ENCODE peak calls at places on chromosomes 13 and 19, in five cellular contexts. One of them, this sample, is unnamed.
A peak's percentile ranks its signal among the peaks of the same experiment; 100 is the strongest.

GRCh38 chr13:46636451-46636850 is 83.5 kb downstream of the LRCH1 start:
- DNase-seq in H1: no peak
- DNase-seq in GM12878: no peak
- DNase-seq in K562: no peak
- DNase-seq in HepG2: no peak
- DNase-seq in this sample: no peak

GRCh38 chr13:53126803-53127202 is 98.2 kb downstream of the OLFM4 start:
- DNase-seq in H1: no peak
- DNase-seq in HepG2: no peak
- DNase-seq in K562: no peak
- DNase-seq in GM12878: no peak
- DNase-seq in this sample: no peak

GRCh38 chr13:109940637-109941036 is 154.3 kb upstream of the IRS2 start:
- DNase-seq in HepG2: no peak
- DNase-seq in H1: no peak
- DNase-seq in K562: no peak
- DNase-seq in GM12878: no peak
- DNase-seq in this sample: no peak

GRCh38 chr19:45924891-45925447 is 10.4 kb upstream of the NANOS2 start:
- DNase-seq in K562: no peak
- DNase-seq in HepG2: no peak
- DNase-seq in H1: no peak
- DNase-seq in GM12878: no peak
- DNase-seq in this sample: peak; percentile 39

GRCh38 chr19:41936416-41936850 is 8.2 kb upstream of the ERFL start:
- DNase-seq in K562: no peak
- DNase-seq in HepG2: no peak
- DNase-seq in GM12878: no peak
- DNase-seq in H1: no peak
- DNase-seq in this sample: no peak

GRCh38 chr13:35781044-35781443 is 304.6 kb upstream of the MAB21L1 start:
- DNase-seq in GM12878: no peak
- DNase-seq in HepG2: no peak
- DNase-seq in H1: no peak
- DNase-seq in K562: no peak
- DNase-seq in this sample: no peak

GRCh38 chr19:35351441-35352176 is 3.9 kb downstream of the FFAR1 start:
- DNase-seq in H1: peak; percentile 43
- DNase-seq in K562: peak; percentile 4
- DNase-seq in GM12878: no peak
- DNase-seq in HepG2: no peak
- DNase-seq in this sample: no peak

GRCh38 chr19:10226376-10227214 is 4.5 kb downstream of the S1PR2 start:
- DNase-seq in H1: no peak
- DNase-seq in GM12878: no peak
- DNase-seq in K562: no peak
- DNase-seq in HepG2: no peak
- DNase-seq in this sample: no peak

GRCh38 chr19:27746691-27747380 is 1466.1 kb downstream of the UQCRFS1 start:
- DNase-seq in HepG2: no peak
- DNase-seq in H1: peak; percentile 69
- DNase-seq in GM12878: no peak
- DNase-seq in K562: peak; percentile 6
- DNase-seq in this sample: no peak

GRCh38 chr19:17124025-17124424 is 48.4 kb downstream of the MYO9B start:
- DNase-seq in K562: no peak
- DNase-seq in HepG2: no peak
- DNase-seq in H1: no peak
- DNase-seq in GM12878: no peak
- DNase-seq in this sample: no peak
- H3K4me2 ChIP-seq in K562: no peak overlapping the region
- H3K4me2 ChIP-seq in HepG2: no peak overlapping the region
- H3K4me2 ChIP-seq in H1: no peak overlapping the region
- H3K4me2 ChIP-seq in GM12878: peak overlapping the region; percentile 86
- H3K4me2 ChIP-seq in this sample: no peak overlapping the region

GRCh38 chr19:54203151-54203611 is 2.5 kb downstream of the RPS9 start:
- DNase-seq in K562: no peak
- DNase-seq in GM12878: no peak
- DNase-seq in H1: no peak
- DNase-seq in HepG2: peak; percentile 82
- DNase-seq in this sample: no peak
- TF ChIP-seq CEBPB in K562: no peak
- TF ChIP-seq CEBPB in GM12878: no peak
- TF ChIP-seq CEBPB in H1: no peak
- TF ChIP-seq CEBPB in HepG2: no peak
- TF ChIP-seq CEBPB in this sample: no peak

GRCh38 chr19:56748443-56748842 is 76.9 kb upstream of the ZNF835 start:
- DNase-seq in H1: no peak
- DNase-seq in HepG2: peak; percentile 47
- DNase-seq in K562: no peak
- DNase-seq in GM12878: no peak
- DNase-seq in this sample: no peak
- TF ChIP-seq JUND in H1: no peak
- TF ChIP-seq JUND in HepG2: no peak
- TF ChIP-seq JUND in K562: no peak
- TF ChIP-seq JUND in GM12878: no peak
- TF ChIP-seq JUND in this sample: no peak

GRCh38 chr13:60583196-60583908 is 186.3 kb downstream of the TDRD3 start:
- DNase-seq in H1: no peak
- DNase-seq in GM12878: no peak
- DNase-seq in K562: no peak
- DNase-seq in HepG2: peak; percentile 13
- DNase-seq in this sample: no peak

GRCh38 chr13:60583911-60584753 is 187.1 kb downstream of the TDRD3 start:
- DNase-seq in HepG2: no peak
- DNase-seq in K562: peak; percentile 26
- DNase-seq in H1: peak; percentile 64
- DNase-seq in GM12878: no peak
- DNase-seq in this sample: no peak

GRCh38 chr13:60590775-60591174 is 193.8 kb downstream of the TDRD3 start:
- DNase-seq in K562: no peak
- DNase-seq in GM12878: no peak
- DNase-seq in H1: no peak
- DNase-seq in HepG2: no peak
- DNase-seq in this sample: no peak

GRCh38 chr13:60584976-60585375 is 188.0 kb downstream of the TDRD3 start:
- DNase-seq in HepG2: no peak
- DNase-seq in K562: no peak
- DNase-seq in GM12878: no peak
- DNase-seq in H1: peak; percentile 79
- DNase-seq in this sample: no peak
- H3K4me2 ChIP-seq in HepG2: no peak overlapping the region
- H3K4me2 ChIP-seq in K562: no peak overlapping the region
- H3K4me2 ChIP-seq in GM12878: no peak overlapping the region
- H3K4me2 ChIP-seq in H1: peak overlapping the region; percentile 45
- H3K4me2 ChIP-seq in this sample: no peak overlapping the region

GRCh38 chr19:1070931-1071791 is 4.2 kb downstream of the ARHGAP45 start:
- DNase-seq in H1: peak; percentile 91
- DNase-seq in HepG2: no peak
- DNase-seq in GM12878: no peak
- DNase-seq in K562: no peak
- DNase-seq in this sample: no peak

GRCh38 chr19:1067341-1068103 is 555 bp downstream of the ARHGAP45 start:
- DNase-seq in K562: peak; percentile 32
- DNase-seq in GM12878: no peak
- DNase-seq in H1: no peak
- DNase-seq in HepG2: no peak
- DNase-seq in this sample: no peak

GRCh38 chr19:1068111-1069001 is 1.4 kb downstream of the ARHGAP45 start:
- DNase-seq in H1: peak; percentile 42
- DNase-seq in HepG2: no peak
- DNase-seq in K562: no peak
- DNase-seq in GM12878: no peak
- DNase-seq in this sample: no peak

GRCh38 chr19:1070576-1070930 is 3.6 kb downstream of the ARHGAP45 start:
- DNase-seq in GM12878: no peak
- DNase-seq in HepG2: no peak
- DNase-seq in K562: no peak
- DNase-seq in H1: peak; percentile 81
- DNase-seq in this sample: no peak

DNA sequence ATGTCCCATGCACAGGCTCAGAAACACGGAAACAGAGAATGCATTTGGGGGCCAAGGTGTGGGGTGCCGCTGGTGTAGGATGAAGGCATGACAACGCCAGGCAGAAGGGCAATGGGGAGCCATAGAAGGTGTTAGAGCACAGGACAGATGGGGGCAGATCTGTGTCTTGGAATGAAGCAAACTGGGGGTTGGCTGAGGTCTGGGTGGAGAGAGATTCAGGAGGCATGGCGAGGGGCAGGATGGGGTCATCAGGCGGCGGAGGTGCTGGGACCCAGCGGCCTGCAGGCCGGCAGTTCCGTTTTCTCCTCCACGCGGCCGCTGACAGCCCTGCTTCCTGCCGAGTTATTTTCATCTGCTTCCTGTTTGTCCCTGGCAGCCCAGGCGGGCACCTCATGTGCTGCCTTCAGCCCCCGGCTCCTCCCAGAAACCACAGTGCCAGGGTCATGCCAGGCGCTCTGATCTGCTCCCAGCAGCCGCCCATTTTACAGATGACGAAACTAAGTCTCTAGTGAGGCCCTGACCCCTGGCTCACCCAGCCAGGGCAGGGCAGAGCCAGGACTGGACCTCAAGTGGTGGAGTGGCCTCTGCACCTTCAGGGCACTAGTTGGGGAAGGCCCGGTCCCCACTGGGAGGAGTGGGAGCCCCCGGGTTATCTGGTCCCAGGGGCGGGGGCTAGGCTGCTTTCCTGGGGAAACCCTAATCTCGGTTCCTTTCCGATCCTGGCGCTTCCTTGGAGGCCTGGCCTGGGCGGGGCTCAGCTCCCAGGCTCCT is 2.2 kb downstream of the ARHGAP45 start:
- DNase-seq in HepG2: no peak
- DNase-seq in H1: no peak
- DNase-seq in K562: no peak
- DNase-seq in GM12878: no peak
- DNase-seq in this sample: no peak
- TF ChIP-seq CEBPB in HepG2: no peak
- TF ChIP-seq CEBPB in H1: no peak
- TF ChIP-seq CEBPB in K562: no peak
- TF ChIP-seq CEBPB in GM12878: no peak
- TF ChIP-seq CEBPB in this sample: no peak

DNA sequence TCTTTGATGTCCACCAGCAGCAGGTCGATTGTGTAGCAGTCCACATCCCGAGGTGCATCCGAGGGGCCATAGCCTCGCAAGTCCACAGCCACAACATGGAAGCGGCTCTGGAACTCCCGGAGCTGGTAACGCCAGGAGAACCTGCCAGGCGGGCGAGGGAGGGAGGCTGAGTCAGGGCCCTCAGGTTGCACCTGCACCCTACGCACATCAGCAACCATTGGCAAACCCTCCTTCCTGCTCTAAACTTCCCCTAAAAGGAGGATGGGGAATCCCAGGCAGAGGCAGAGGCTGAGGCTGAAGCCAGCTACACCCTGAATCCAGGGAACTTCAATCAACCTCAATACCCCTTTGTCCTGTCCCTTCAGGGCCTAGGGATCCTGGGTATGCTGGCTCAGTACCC is 992 bp downstream of the EPHX3 start:
- DNase-seq in H1: no peak
- DNase-seq in K562: no peak
- DNase-seq in HepG2: no peak
- DNase-seq in GM12878: no peak
- DNase-seq in this sample: no peak
- TF ChIP-seq JUND in H1: no peak
- TF ChIP-seq JUND in K562: no peak
- TF ChIP-seq JUND in HepG2: no peak
- TF ChIP-seq JUND in GM12878: no peak
- TF ChIP-seq JUND in this sample: no peak

GRCh38 chr13:85655040-85655439 is 144.2 kb downstream of the SLITRK6 start:
- DNase-seq in H1: no peak
- DNase-seq in HepG2: no peak
- DNase-seq in GM12878: no peak
- DNase-seq in K562: no peak
- DNase-seq in this sample: no peak
- H3K4me2 ChIP-seq in H1: no peak overlapping the region
- H3K4me2 ChIP-seq in HepG2: no peak overlapping the region
- H3K4me2 ChIP-seq in GM12878: no peak overlapping the region
- H3K4me2 ChIP-seq in K562: no peak overlapping the region
- H3K4me2 ChIP-seq in this sample: no peak overlapping the region

DNA sequence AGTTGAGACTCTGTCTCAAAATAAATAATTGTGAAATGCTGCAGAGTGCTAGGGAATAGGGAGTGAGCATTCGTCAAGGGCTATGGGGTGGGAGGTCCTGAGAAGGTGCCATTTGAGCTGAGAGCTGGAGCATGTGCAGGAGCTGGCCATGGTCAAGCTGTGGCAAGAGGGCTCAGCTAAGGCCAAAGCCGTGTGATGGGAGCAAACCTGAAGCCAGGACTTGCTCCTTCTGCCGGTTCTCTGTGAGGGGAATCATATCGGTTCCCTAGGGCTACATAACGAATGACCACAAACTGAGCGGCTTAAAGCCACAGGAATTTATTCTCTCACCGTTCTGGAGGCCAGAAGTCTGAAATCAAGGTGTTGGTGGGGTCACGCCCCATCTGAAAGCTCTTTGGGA is 2.4 kb downstream of the PGLS start:
- DNase-seq in K562: no peak
- DNase-seq in HepG2: no peak
- DNase-seq in GM12878: no peak
- DNase-seq in H1: no peak
- DNase-seq in this sample: no peak
- TF ChIP-seq CEBPB in K562: no peak
- TF ChIP-seq CEBPB in HepG2: no peak
- TF ChIP-seq CEBPB in GM12878: no peak
- TF ChIP-seq CEBPB in H1: no peak
- TF ChIP-seq CEBPB in this sample: no peak

DNA sequence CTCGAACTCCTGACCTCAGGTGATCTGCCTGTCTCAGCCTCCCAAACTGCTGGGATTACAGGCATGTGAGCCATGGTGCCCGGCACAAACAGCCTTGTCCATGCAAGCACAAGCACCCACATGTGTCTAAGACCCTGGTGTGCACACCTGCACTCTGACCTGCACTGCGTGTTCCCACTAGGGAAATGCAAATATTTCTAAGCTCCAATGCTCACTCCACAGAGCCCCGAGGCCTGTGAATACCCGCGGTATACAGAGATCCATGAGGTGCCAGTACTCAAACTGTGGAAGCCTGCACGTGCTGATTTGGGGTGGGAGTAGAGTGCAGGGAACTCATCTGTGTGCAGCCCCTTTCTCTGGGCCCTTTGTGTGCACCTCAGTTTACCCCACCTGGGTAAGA is 14.7 kb downstream of the GADD45B start:
- DNase-seq in GM12878: no peak
- DNase-seq in K562: no peak
- DNase-seq in HepG2: no peak
- DNase-seq in H1: no peak
- DNase-seq in this sample: no peak
- TF ChIP-seq JUND in GM12878: no peak
- TF ChIP-seq JUND in K562: no peak
- TF ChIP-seq JUND in HepG2: no peak
- TF ChIP-seq JUND in H1: no peak
- TF ChIP-seq JUND in this sample: no peak

This sample was measured in HCT116.